ENCODE peak calls at places on chromosomes 2 and 18, in nine cellular contexts. One of them, this sample, is unnamed.

GRCh38 chr2:237497009-237497819 is 10.2 kb downstream of the MLPH start:
- DNase-seq in A549: no peak
- DNase-seq in HFF-Myc: no peak
- DNase-seq in AG04449: no peak
- DNase-seq in GM20000: no peak
- DNase-seq in fibroblast of lung: no peak
- DNase-seq in OCI-LY7: no peak
- DNase-seq in epithelial cell of esophagus: no peak
- DNase-seq in HL-60: no peak
- DNase-seq in this sample: no peak

GRCh38 chr2:120394764-120395163 is 48.8 kb downstream of the INHBB start:
- DNase-seq in A549: no peak
- DNase-seq in HFF-Myc: no peak
- DNase-seq in AG04449: no peak
- DNase-seq in GM20000: no peak
- DNase-seq in fibroblast of lung: no peak
- DNase-seq in OCI-LY7: no peak
- DNase-seq in epithelial cell of esophagus: no peak
- DNase-seq in HL-60: no peak
- DNase-seq in this sample: no peak

GRCh38 chr2:240346753-240347372 is 88.6 kb upstream of the GPC1 start:
- DNase-seq in A549: no peak
- DNase-seq in HFF-Myc: no peak
- DNase-seq in AG04449: no peak
- DNase-seq in GM20000: no peak
- DNase-seq in fibroblast of lung: no peak
- DNase-seq in OCI-LY7: no peak
- DNase-seq in epithelial cell of esophagus: no peak
- DNase-seq in HL-60: no peak
- DNase-seq in this sample: no peak

GRCh38 chr2:160868891-160869290 is 291.3 kb upstream of the TANK start:
- DNase-seq in A549: no peak
- DNase-seq in HFF-Myc: no peak
- DNase-seq in AG04449: no peak
- DNase-seq in GM20000: no peak
- DNase-seq in fibroblast of lung: peak
- DNase-seq in OCI-LY7: no peak
- DNase-seq in epithelial cell of esophagus: no peak
- DNase-seq in HL-60: no peak
- DNase-seq in this sample: no peak

GRCh38 chr18:10062941-10063300 is 149.1 kb downstream of the VAPA start:
- DNase-seq in A549: no peak
- DNase-seq in HFF-Myc: no peak
- DNase-seq in AG04449: no peak
- DNase-seq in GM20000: no peak
- DNase-seq in fibroblast of lung: no peak
- DNase-seq in OCI-LY7: no peak
- DNase-seq in epithelial cell of esophagus: no peak
- DNase-seq in HL-60: no peak
- DNase-seq in this sample: no peak

GRCh38 chr18:21803495-21803894 is 62.9 kb downstream of the MIB1 start:
- DNase-seq in A549: no peak
- DNase-seq in HFF-Myc: no peak
- DNase-seq in AG04449: no peak
- DNase-seq in GM20000: no peak
- DNase-seq in fibroblast of lung: peak
- DNase-seq in OCI-LY7: no peak
- DNase-seq in epithelial cell of esophagus: peak
- DNase-seq in HL-60: peak
- DNase-seq in this sample: peak

GRCh38 chr2:28615691-28616090 is 119.8 kb downstream of the PLB1 start:
- DNase-seq in A549: no peak
- DNase-seq in HFF-Myc: no peak
- DNase-seq in AG04449: no peak
- DNase-seq in GM20000: no peak
- DNase-seq in fibroblast of lung: no peak
- DNase-seq in OCI-LY7: no peak
- DNase-seq in epithelial cell of esophagus: no peak
- DNase-seq in HL-60: no peak
- DNase-seq in this sample: no peak

GRCh38 chr2:740446-741293 is 63.5 kb upstream of the TMEM18 start:
- DNase-seq in A549: peak
- DNase-seq in HFF-Myc: peak
- DNase-seq in AG04449: peak
- DNase-seq in GM20000: peak
- DNase-seq in fibroblast of lung: peak
- DNase-seq in OCI-LY7: no peak
- DNase-seq in epithelial cell of esophagus: peak
- DNase-seq in HL-60: no peak
- DNase-seq in this sample: peak

GRCh38 chr18:12862467-12862866 is 21.6 kb downstream of the PTPN2 start:
- DNase-seq in A549: no peak
- DNase-seq in HFF-Myc: no peak
- DNase-seq in AG04449: no peak
- DNase-seq in GM20000: no peak
- DNase-seq in fibroblast of lung: peak
- DNase-seq in OCI-LY7: peak
- DNase-seq in epithelial cell of esophagus: peak
- DNase-seq in HL-60: no peak
- DNase-seq in this sample: peak

GRCh38 chr18:58015045-58015444 is 29.0 kb upstream of the NEDD4L start:
- DNase-seq in A549: no peak
- DNase-seq in HFF-Myc: no peak
- DNase-seq in AG04449: no peak
- DNase-seq in GM20000: peak
- DNase-seq in fibroblast of lung: no peak
- DNase-seq in OCI-LY7: peak
- DNase-seq in epithelial cell of esophagus: no peak
- DNase-seq in HL-60: no peak
- DNase-seq in this sample: no peak

GRCh38 chr18:40867452-40867851 is 1087.6 kb upstream of the PIK3C3 start:
- DNase-seq in A549: peak
- DNase-seq in HFF-Myc: peak
- DNase-seq in AG04449: peak
- DNase-seq in GM20000: no peak
- DNase-seq in fibroblast of lung: peak
- DNase-seq in OCI-LY7: no peak
- DNase-seq in epithelial cell of esophagus: peak
- DNase-seq in HL-60: no peak
- DNase-seq in this sample: peak

GRCh38 chr18:76450912-76451421 is 44.1 kb downstream of the ZNF516 start:
- DNase-seq in A549: no peak
- DNase-seq in HFF-Myc: no peak
- DNase-seq in AG04449: no peak
- DNase-seq in GM20000: no peak
- DNase-seq in fibroblast of lung: peak
- DNase-seq in OCI-LY7: no peak
- DNase-seq in epithelial cell of esophagus: peak
- DNase-seq in HL-60: peak
- DNase-seq in this sample: peak

GRCh38 chr2:72144412-72144745 is 3.3 kb downstream of the CYP26B1 start:
- DNase-seq in A549: no peak
- DNase-seq in HFF-Myc: no peak
- DNase-seq in AG04449: no peak
- DNase-seq in GM20000: no peak
- DNase-seq in fibroblast of lung: no peak
- DNase-seq in OCI-LY7: no peak
- DNase-seq in epithelial cell of esophagus: no peak
- DNase-seq in HL-60: no peak
- DNase-seq in this sample: peak

GRCh38 chr2:47265751-47266231 is 110.7 kb upstream of the STPG4 start:
- DNase-seq in A549: no peak
- DNase-seq in HFF-Myc: no peak
- DNase-seq in AG04449: no peak
- DNase-seq in GM20000: no peak
- DNase-seq in fibroblast of lung: peak
- DNase-seq in OCI-LY7: no peak
- DNase-seq in epithelial cell of esophagus: peak
- DNase-seq in HL-60: no peak
- DNase-seq in this sample: no peak

GRCh38 chr18:68925268-68925667 is 127.4 kb downstream of the CCDC102B start:
- DNase-seq in A549: no peak
- DNase-seq in HFF-Myc: no peak
- DNase-seq in AG04449: no peak
- DNase-seq in GM20000: peak
- DNase-seq in fibroblast of lung: no peak
- DNase-seq in OCI-LY7: no peak
- DNase-seq in epithelial cell of esophagus: peak
- DNase-seq in HL-60: no peak
- DNase-seq in this sample: peak
- TF ChIP-seq CTCF in A549: no peak
- TF ChIP-seq CTCF in HFF-Myc: no peak
- TF ChIP-seq CTCF in AG04449: no peak
- TF ChIP-seq CTCF in GM20000: peak
- TF ChIP-seq CTCF in fibroblast of lung: peak
- TF ChIP-seq CTCF in OCI-LY7: no peak
- TF ChIP-seq CTCF in epithelial cell of esophagus: peak
- TF ChIP-seq CTCF in HL-60: no peak
- TF ChIP-seq CTCF in this sample: no peak

DNA sequence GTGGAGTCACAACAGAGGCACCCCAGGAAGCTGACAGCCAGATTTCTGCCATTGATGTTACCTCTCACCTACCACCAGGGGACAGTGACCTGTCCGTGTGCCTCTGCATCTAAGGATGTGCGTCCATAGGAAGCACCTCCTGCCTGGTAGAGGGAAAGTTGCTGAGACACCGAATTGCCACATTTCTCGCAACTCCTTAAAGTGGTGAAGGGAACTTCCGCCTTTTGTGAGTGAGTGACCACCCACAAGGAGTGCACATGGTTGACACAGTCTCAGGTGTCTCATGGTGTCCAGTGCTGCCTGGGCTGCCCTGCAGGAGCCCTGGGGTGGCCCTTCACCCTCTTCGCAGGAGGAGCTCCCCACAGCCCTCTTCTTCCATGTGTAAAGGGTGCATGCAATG is 201.8 kb downstream of the GBX2 start:
- DNase-seq in A549: peak
- DNase-seq in HFF-Myc: no peak
- DNase-seq in AG04449: no peak
- DNase-seq in GM20000: no peak
- DNase-seq in fibroblast of lung: no peak
- DNase-seq in OCI-LY7: no peak
- DNase-seq in epithelial cell of esophagus: peak
- DNase-seq in HL-60: no peak
- DNase-seq in this sample: no peak
- TF ChIP-seq CTCF in A549: no peak
- TF ChIP-seq CTCF in HFF-Myc: peak
- TF ChIP-seq CTCF in AG04449: no peak
- TF ChIP-seq CTCF in GM20000: no peak
- TF ChIP-seq CTCF in fibroblast of lung: no peak
- TF ChIP-seq CTCF in OCI-LY7: no peak
- TF ChIP-seq CTCF in epithelial cell of esophagus: no peak
- TF ChIP-seq CTCF in HL-60: no peak
- TF ChIP-seq CTCF in this sample: no peak

GRCh38 chr18:48876590-48876989 is 74.2 kb downstream of the SMAD7 start:
- DNase-seq in A549: no peak
- DNase-seq in HFF-Myc: no peak
- DNase-seq in AG04449: no peak
- DNase-seq in GM20000: no peak
- DNase-seq in fibroblast of lung: no peak
- DNase-seq in OCI-LY7: no peak
- DNase-seq in epithelial cell of esophagus: no peak
- DNase-seq in HL-60: no peak
- DNase-seq in this sample: no peak

GRCh38 chr18:48875314-48875941 is 75.3 kb downstream of the SMAD7 start:
- DNase-seq in A549: no peak
- DNase-seq in HFF-Myc: no peak
- DNase-seq in AG04449: no peak
- DNase-seq in GM20000: no peak
- DNase-seq in fibroblast of lung: no peak
- DNase-seq in OCI-LY7: peak
- DNase-seq in epithelial cell of esophagus: no peak
- DNase-seq in HL-60: no peak
- DNase-seq in this sample: no peak

GRCh38 chr18:48874233-48874632 is 76.5 kb downstream of the SMAD7 start:
- DNase-seq in A549: no peak
- DNase-seq in HFF-Myc: no peak
- DNase-seq in AG04449: no peak
- DNase-seq in GM20000: no peak
- DNase-seq in fibroblast of lung: no peak
- DNase-seq in OCI-LY7: no peak
- DNase-seq in epithelial cell of esophagus: no peak
- DNase-seq in HL-60: no peak
- DNase-seq in this sample: no peak

GRCh38 chr18:48874701-48875162 is 76.0 kb downstream of the SMAD7 start:
- DNase-seq in A549: no peak
- DNase-seq in HFF-Myc: no peak
- DNase-seq in AG04449: no peak
- DNase-seq in GM20000: no peak
- DNase-seq in fibroblast of lung: no peak
- DNase-seq in OCI-LY7: no peak
- DNase-seq in epithelial cell of esophagus: no peak
- DNase-seq in HL-60: no peak
- DNase-seq in this sample: no peak

GRCh38 chr18:48875942-48876511 is 74.7 kb downstream of the SMAD7 start:
- DNase-seq in A549: peak
- DNase-seq in HFF-Myc: no peak
- DNase-seq in AG04449: no peak
- DNase-seq in GM20000: no peak
- DNase-seq in fibroblast of lung: peak
- DNase-seq in OCI-LY7: no peak
- DNase-seq in epithelial cell of esophagus: no peak
- DNase-seq in HL-60: no peak
- DNase-seq in this sample: no peak
- TF ChIP-seq CTCF in A549: no peak
- TF ChIP-seq CTCF in HFF-Myc: no peak
- TF ChIP-seq CTCF in AG04449: no peak
- TF ChIP-seq CTCF in GM20000: no peak
- TF ChIP-seq CTCF in fibroblast of lung: no peak
- TF ChIP-seq CTCF in OCI-LY7: no peak
- TF ChIP-seq CTCF in epithelial cell of esophagus: no peak
- TF ChIP-seq CTCF in HL-60: no peak
- TF ChIP-seq CTCF in this sample: no peak

GRCh38 chr2:119253114-119253702 is 29.6 kb downstream of the STEAP3 start:
- DNase-seq in A549: no peak
- DNase-seq in HFF-Myc: no peak
- DNase-seq in AG04449: no peak
- DNase-seq in GM20000: no peak
- DNase-seq in fibroblast of lung: peak
- DNase-seq in OCI-LY7: no peak
- DNase-seq in epithelial cell of esophagus: peak
- DNase-seq in HL-60: no peak
- DNase-seq in this sample: peak

GRCh38 chr2:119250891-119251290 is 27.3 kb downstream of the STEAP3 start:
- DNase-seq in A549: no peak
- DNase-seq in HFF-Myc: no peak
- DNase-seq in AG04449: no peak
- DNase-seq in GM20000: no peak
- DNase-seq in fibroblast of lung: no peak
- DNase-seq in OCI-LY7: no peak
- DNase-seq in epithelial cell of esophagus: no peak
- DNase-seq in HL-60: no peak
- DNase-seq in this sample: no peak

GRCh38 chr2:119251652-119252051 is 28.0 kb downstream of the STEAP3 start:
- DNase-seq in A549: no peak
- DNase-seq in HFF-Myc: no peak
- DNase-seq in AG04449: no peak
- DNase-seq in GM20000: no peak
- DNase-seq in fibroblast of lung: no peak
- DNase-seq in OCI-LY7: no peak
- DNase-seq in epithelial cell of esophagus: no peak
- DNase-seq in HL-60: no peak
- DNase-seq in this sample: no peak

GRCh38 chr2:119253760-119254600 is 30.3 kb downstream of the STEAP3 start:
- DNase-seq in A549: no peak
- DNase-seq in HFF-Myc: no peak
- DNase-seq in AG04449: no peak
- DNase-seq in GM20000: no peak
- DNase-seq in fibroblast of lung: no peak
- DNase-seq in OCI-LY7: no peak
- DNase-seq in epithelial cell of esophagus: no peak
- DNase-seq in HL-60: no peak
- DNase-seq in this sample: no peak

GRCh38 chr2:119252186-119253113 is 28.8 kb downstream of the STEAP3 start:
- DNase-seq in A549: peak
- DNase-seq in HFF-Myc: peak
- DNase-seq in AG04449: peak
- DNase-seq in GM20000: no peak
- DNase-seq in fibroblast of lung: peak
- DNase-seq in OCI-LY7: no peak
- DNase-seq in epithelial cell of esophagus: peak
- DNase-seq in HL-60: no peak
- DNase-seq in this sample: peak
- TF ChIP-seq CTCF in A549: no peak
- TF ChIP-seq CTCF in HFF-Myc: no peak
- TF ChIP-seq CTCF in AG04449: no peak
- TF ChIP-seq CTCF in GM20000: no peak
- TF ChIP-seq CTCF in fibroblast of lung: no peak
- TF ChIP-seq CTCF in OCI-LY7: no peak
- TF ChIP-seq CTCF in epithelial cell of esophagus: no peak
- TF ChIP-seq CTCF in HL-60: no peak
- TF ChIP-seq CTCF in this sample: no peak